ENCODE peak calls at places on chromosomes 13 and 19, in six cellular contexts. V is stimulated activated CD4-positive, alpha-beta T cell treated with anti-CD3 and anti-CD28 coated beads, Interleukin-12 subunit alpha, Interleukin-12 subunit beta, amount 100 ng/mL, for 4 hours; J is NCI-H460; A is activated naive CD4-positive, alpha-beta T cell; P is colonic mucosa; D is omental fat pad. X is an unnamed sample.

GRCh38 chr13:113451951-113452421 is 1.3 kb downstream of the ADPRHL1 start:
- DNase-seq in V (no peak), D (no peak), J (no peak), P (no peak), A (no peak), X (peak; percentile 76)

GRCh38 chr19:34257559-34257924 is 3.2 kb downstream of the GARRE1 start:
- DNase-seq in A (no peak), J (no peak), P (no peak), V (no peak), D (no peak), X (no peak)

GRCh38 chr13:113791761-113792160 is 32.7 kb downstream of the TMEM255B start:
- DNase-seq in P (no peak), A (no peak), J (no peak), V (no peak), D (peak; percentile 8), X (no peak)

GRCh38 chr19:16070366-16070990 is 5.8 kb upstream of the TPM4 start:
- DNase-seq in P (peak; percentile 96), V (peak; percentile 72), J (peak; percentile 64), D (no peak), A (no peak), X (no peak)

GRCh38 chr19:35545855-35546381 is 492 bp downstream of the TMEM147 start:
- DNase-seq in P (peak; percentile 48), V (peak; percentile 67), J (no peak), A (peak; percentile 18), D (peak; percentile 29), X (no peak)

GRCh38 chr13:65585346-65585745 is 1644.8 kb downstream of the PCDH9 start:
- DNase-seq in V (no peak), D (no peak), J (no peak), A (no peak), P (no peak), X (no peak)

GRCh38 chr13:52455677-52456041 is 381 bp downstream of the CKAP2 start:
- DNase-seq in D (peak; percentile 60), P (peak; percentile 77), A (peak; percentile 51), J (peak; percentile 43), V (peak; percentile 81), X (peak; percentile 91)

GRCh38 chr13:32019612-32020233 is 11.9 kb upstream of the FRY start:
- DNase-seq in D (no peak), A (no peak), V (no peak), P (peak; percentile 40), J (peak; percentile 46), X (no peak)

GRCh38 chr13:52617070-52618060 is 24.9 kb upstream of the HNRNPA1L2 start:
- DNase-seq in V (peak; percentile 79), D (peak; percentile 34), P (peak; percentile 78), A (peak; percentile 56), J (peak; percentile 64), X (no peak)

GRCh38 chr13:59413121-59413520 is 750.6 kb downstream of the DIAPH3 start:
- DNase-seq in P (no peak), V (no peak), A (no peak), J (no peak), D (no peak), X (no peak)

GRCh38 chr19:11446652-11447301 is 11.3 kb downstream of the PRKCSH start:
- DNase-seq in D (no peak), V (peak; percentile 40), J (peak; percentile 31), A (peak; percentile 31), P (peak; percentile 62), X (no peak)

GRCh38 chr19:47652285-47652684 is 43.4 kb downstream of the BICRA start:
- DNase-seq in A (no peak), V (no peak), D (no peak), P (no peak), J (no peak), X (no peak)

GRCh38 chr19:18135712-18136584 is 17.0 kb upstream of the PIK3R2 start:
- DNase-seq in D (no peak), A (no peak), J (no peak), V (no peak), P (peak; percentile 92), X (no peak)

GRCh38 chr13:86757236-86757978 is 913.8 kb upstream of the SLITRK5 start:
- DNase-seq in J (no peak), P (no peak), A (no peak), V (no peak), D (no peak), X (no peak)

GRCh38 chr13:98451676-98452105 is 125.2 kb downstream of the STK24 start:
- DNase-seq in A (no peak), D (no peak), P (no peak), J (no peak), V (no peak), X (no peak)

GRCh38 chr19:4474504-4475136 is 2.5 kb downstream of the HDGFL2 start:
- DNase-seq in J (no peak), V (no peak), D (no peak), P (no peak), A (no peak), X (no peak)

X was measured in mesenteric fat pad.